ENCODE peak calls at places on chromosomes 5 and 9, in four cellular contexts. G, X, Z and U are unnamed samples.
A peak's percentile ranks its signal among the peaks of the same experiment; 100 is the strongest.

GRCh38 chr5:172688735-172689572 is 47.9 kb downstream of the NEURL1B start:
- DNase-seq in G (no peak), X (peak; percentile 68), Z (no peak), U (no peak)

GRCh38 chr9:111038336-111039202 is at the start of gene LPAR1:
- DNase-seq in G (no peak), X (peak; percentile 84), Z (no peak), U (no peak)

GRCh38 chr9:105144076-105144475 is 100.4 kb upstream of the SLC44A1 start:
- DNase-seq in G (no peak), X (no peak), Z (no peak), U (peak; percentile 76)

GRCh38 chr5:131630208-131630962 is 4.6 kb downstream of the RAPGEF6 start:
- DNase-seq in G (peak; percentile 90), X (no peak), Z (no peak), U (no peak)

GRCh38 chr5:141757402-141757801 is 75.4 kb upstream of the ARAP3 start:
- DNase-seq in G (no peak), X (peak; percentile 80), Z (peak; percentile 34), U (no peak)

GRCh38 chr5:174187481-174187880 is 142.0 kb downstream of the NSG2 start:
- DNase-seq in G (no peak), X (no peak), Z (no peak), U (no peak)

GRCh38 chr5:11904270-11904906 is at the start of gene CTNND2:
- DNase-seq in G (no peak), X (peak; percentile 72), Z (no peak), U (no peak)

GRCh38 chr9:136946228-136946892 is 1.3 kb downstream of the C8G start:
- DNase-seq in G (no peak), X (no peak), Z (no peak), U (no peak)

GRCh38 chr5:38441730-38442573 is 114.5 kb downstream of the LIFR start:
- DNase-seq in G (peak; percentile 87), X (peak; percentile 86), Z (peak; percentile 87), U (peak; percentile 49)

GRCh38 chr5:27266184-27266583 is 227.8 kb upstream of the CDH9 start:
- DNase-seq in G (no peak), X (no peak), Z (no peak), U (no peak)

DNA sequence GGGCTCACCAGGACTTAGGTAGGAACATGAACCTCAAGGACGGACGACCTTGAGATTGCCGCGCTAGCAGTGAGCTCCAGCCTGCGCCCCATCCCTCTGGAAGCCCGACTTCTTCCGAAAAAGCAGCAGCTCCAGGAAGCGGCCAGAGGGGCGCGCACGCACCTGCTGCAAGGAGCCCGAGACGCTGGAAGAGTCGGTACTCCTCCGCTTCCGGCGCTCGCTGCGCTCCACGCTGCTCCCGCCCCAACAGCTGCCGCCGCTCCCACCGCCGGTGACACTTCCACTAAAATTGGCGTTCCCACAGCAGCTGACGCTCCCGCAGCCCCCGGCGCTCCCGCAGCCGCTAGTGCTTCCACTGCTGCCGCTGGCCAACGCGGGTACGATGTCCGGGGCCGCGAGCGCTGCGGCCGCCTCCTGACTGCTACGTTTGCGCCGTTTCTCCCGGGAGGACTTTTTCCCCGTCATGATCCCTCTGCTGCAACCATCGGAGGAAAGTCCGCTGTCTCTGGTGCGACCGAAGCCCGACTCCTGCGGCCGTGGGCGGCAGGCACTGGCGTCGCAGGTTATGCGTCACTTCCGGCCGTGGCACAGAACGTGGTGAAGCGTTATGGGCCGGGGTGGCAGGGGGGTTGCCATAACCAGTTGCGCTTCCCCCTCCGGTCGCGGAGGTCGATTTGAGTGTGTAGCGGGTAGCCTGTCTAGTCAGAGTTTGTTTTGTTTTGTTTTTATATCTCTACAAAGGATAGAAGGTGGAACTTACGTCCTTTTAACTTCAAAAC is at the start of gene CAAP1:
- DNase-seq in G (peak; percentile 89), X (peak; percentile 95), Z (peak; percentile 57), U (peak; percentile 87)
- TF ChIP-seq CTCF in G (peak; percentile 66), X (peak; percentile 46), Z (peak; percentile 31), U (no peak)

GRCh38 chr5:62134811-62135210 is 171.2 kb upstream of the KIF2A start:
- DNase-seq in G (no peak), X (no peak), Z (no peak), U (no peak)

GRCh38 chr5:62133426-62133825 is 172.6 kb upstream of the KIF2A start:
- DNase-seq in G (no peak), X (no peak), Z (no peak), U (no peak)

GRCh38 chr5:62127098-62127736 is 178.8 kb upstream of the KIF2A start:
- DNase-seq in G (no peak), X (no peak), Z (no peak), U (no peak)

GRCh38 chr5:62130107-62130506 is 175.9 kb upstream of the KIF2A start:
- DNase-seq in G (no peak), X (no peak), Z (no peak), U (no peak)

GRCh38 chr5:62132279-62132678 is 173.7 kb upstream of the KIF2A start:
- DNase-seq in G (no peak), X (no peak), Z (no peak), U (no peak)
- TF ChIP-seq POLR2AphosphoS5 in G (no peak), X (no peak), Z (no peak), U (no peak)

GRCh38 chr5:1748271-1748670 is 51.4 kb downstream of the MRPL36 start:
- DNase-seq in G (no peak), X (no peak), Z (no peak), U (no peak)

GRCh38 chr5:1751026-1751863 is 48.4 kb downstream of the MRPL36 start:
- DNase-seq in G (no peak), X (no peak), Z (no peak), U (no peak)

GRCh38 chr5:1748845-1749244 is 50.8 kb downstream of the MRPL36 start:
- DNase-seq in G (no peak), X (no peak), Z (no peak), U (no peak)

GRCh38 chr5:1750469-1750868 is 49.2 kb downstream of the MRPL36 start:
- DNase-seq in G (no peak), X (no peak), Z (no peak), U (no peak)

DNA sequence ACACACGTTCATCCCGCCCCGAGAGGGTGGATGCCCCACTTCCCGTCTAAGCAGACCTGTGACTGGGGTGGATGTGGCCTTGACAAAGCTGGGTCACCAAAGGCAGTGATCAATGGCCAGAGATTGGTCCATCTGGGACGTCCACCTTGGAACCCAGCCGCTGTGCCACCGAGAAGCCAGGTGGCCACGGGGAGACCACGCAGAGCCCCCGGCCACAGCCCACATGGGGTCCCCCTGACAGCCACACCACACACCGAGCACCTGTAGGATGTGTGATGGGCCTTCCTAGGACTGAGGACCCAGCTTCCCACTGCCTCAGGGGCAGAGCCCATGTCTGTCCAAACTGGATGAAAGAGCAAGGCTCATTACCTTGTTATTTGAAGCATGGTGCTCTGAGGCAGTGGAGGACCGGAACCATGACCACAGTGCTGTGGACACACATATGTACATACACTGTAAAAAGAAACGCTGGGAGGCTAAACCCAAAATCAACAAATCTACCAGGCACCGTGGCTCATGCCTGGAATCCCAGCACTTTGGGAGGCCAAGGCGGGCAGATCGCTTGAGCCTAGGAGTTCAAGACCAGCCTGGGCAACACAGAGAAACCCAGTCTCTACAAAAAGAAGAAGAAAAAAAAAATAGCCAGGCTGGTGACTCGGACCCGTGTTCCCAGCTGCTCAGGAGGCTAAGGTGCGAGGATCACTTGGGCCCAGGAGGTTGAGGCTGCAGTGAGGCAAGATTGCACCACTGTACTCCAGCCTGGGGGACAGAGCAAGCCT is 50.1 kb downstream of the MRPL36 start:
- DNase-seq in G (no peak), X (no peak), Z (no peak), U (no peak)
- TF ChIP-seq GABPA in G (no peak), X (no peak), Z (no peak), U (no peak)

GRCh38 chr5:165617491-165617890 is 2112.1 kb downstream of the MAT2B start:
- DNase-seq in G (no peak), X (no peak), Z (no peak), U (no peak)

GRCh38 chr5:165620394-165620793 is 2115.0 kb downstream of the MAT2B start:
- DNase-seq in G (no peak), X (no peak), Z (no peak), U (no peak)

DNA sequence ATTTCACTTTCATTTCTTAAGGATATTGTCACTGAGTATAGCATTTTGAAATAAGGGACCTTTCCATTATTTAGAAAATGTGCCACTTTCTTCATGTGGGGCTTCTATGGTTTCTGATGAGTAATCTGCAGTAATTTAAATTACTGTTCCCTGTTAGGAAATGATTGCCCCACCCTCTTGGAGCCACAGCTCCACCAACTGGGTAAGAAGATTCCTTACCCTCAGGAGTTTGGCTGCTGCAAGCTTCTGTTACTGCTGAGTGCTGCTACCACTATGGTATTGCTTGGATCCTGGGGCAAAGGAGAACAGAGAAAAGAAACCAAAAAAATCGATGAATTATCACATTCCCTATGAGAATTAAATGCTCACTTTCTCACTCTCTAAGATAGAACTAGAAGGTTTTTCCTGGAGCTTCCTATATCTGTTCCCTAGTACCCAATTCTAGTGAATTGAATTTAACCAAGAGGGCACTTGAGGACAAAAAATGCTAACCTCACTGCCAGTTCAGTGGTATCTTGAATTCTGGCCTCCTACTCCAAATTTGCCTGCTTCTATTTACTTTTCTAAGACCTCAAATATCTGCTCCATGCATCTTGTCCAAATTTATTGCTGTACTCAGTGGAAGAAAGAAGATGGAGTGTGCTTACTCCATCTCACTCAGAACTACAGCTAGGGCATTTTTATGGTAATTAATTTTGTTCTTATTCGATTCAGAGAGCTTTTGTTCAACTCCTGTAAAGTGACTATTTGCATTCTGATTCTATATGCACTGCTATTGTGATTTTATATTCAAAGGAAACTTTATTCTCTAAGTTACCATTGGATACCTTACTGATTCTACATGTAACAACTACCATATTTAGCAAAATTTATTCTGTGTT is 2111.4 kb downstream of the MAT2B start:
- DNase-seq in G (no peak), X (no peak), Z (no peak), U (peak; percentile 56)
- TF ChIP-seq CTCF in G (no peak), X (no peak), Z (no peak), U (peak; percentile 6)

DNA sequence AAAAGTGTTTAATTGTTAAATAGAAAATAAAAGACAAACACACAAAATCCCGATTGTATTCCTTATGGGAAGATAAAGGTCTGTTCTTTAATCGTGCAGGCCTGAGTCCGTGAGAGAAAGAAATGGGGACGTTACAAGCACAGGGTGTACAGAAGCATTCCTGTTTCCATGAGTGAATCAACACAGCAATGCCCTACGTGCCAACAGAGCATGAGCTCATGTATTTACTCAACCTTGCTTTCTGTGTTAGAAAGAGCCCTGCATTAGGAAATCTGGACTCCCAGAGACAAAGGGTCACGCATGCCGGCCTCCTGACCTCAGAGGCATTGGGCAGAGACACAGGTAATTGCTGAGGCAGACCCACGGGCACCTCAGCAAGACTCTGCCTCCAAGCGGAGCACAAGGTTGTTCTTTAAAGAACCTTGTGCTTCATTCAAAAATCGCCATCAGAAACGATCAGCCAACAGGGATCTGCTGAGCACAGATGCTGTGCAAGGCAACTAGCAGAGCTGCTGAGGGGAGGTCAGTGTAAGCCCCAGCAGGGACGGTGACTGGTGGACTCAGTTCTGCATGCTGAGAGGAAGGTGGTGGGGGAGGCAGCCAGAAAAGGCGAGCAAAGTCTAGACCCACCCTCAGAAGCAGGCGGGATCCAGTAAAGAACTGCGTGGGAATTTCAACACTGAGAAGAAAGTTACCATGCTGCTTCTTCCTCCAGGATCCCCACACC is 101.0 kb downstream of the TLE1 start:
- DNase-seq in G (peak; percentile 99), X (no peak), Z (no peak), U (no peak)
- TF ChIP-seq POLR2AphosphoS5 in G (no peak), X (no peak), Z (no peak), U (no peak)

GRCh38 chr5:177309351-177310191 is 2.1 kb downstream of the MXD3 start:
- DNase-seq in G (peak; percentile 79), X (peak; percentile 83), Z (peak; percentile 57), U (peak; percentile 74)
- TF ChIP-seq GABPA in G (no peak), X (no peak), Z (no peak), U (no peak)